ENCODE peak calls at places on chromosomes 6 and 20, in seven cellular contexts. Y is psoas muscle; S is HS-5; O is HTR-8/SVneo; G is EH; B is lung; E is stimulated activated CD4-positive, alpha-beta T cell treated with anti-CD3 and anti-CD28 coated beads, TNF-alpha, amount 100 ng/mL, for 48 hours. H is an unnamed sample.
A peak's percentile ranks its signal among the peaks of the same experiment; 100 is the strongest.

GRCh38 chr20:58880994-58881752 is 28.7 kb downstream of the GNAS start:
- DNase-seq in Y (no peak), S (no peak), O (no peak), G (no peak), B (no peak), E (no peak), H (no peak)

GRCh38 chr6:14277405-14277930 is 159.9 kb downstream of the CD83 start:
- DNase-seq in Y (no peak), S (no peak), O (no peak), G (no peak), B (no peak), E (no peak), H (no peak)

GRCh38 chr6:5553767-5554166 is 292.5 kb downstream of the FARS2 start:
- DNase-seq in Y (no peak), S (no peak), O (no peak), G (no peak), B (no peak), E (no peak), H (no peak)

GRCh38 chr6:21582651-21583050 is 10.9 kb upstream of the SOX4 start:
- DNase-seq in Y (no peak), S (no peak), O (no peak), G (peak; percentile 48), B (no peak), E (no peak), H (no peak)

GRCh38 chr20:46021361-46022359 is 7.4 kb upstream of the SLC12A5 start:
- DNase-seq in Y (peak; percentile 67), S (no peak), O (peak; percentile 95), G (no peak), B (no peak), E (no peak), H (no peak)

GRCh38 chr20:63009044-63009961 is 2.5 kb upstream of the BHLHE23 start:
- DNase-seq in Y (peak; percentile 87), S (peak; percentile 13), O (peak; percentile 99), G (peak; percentile 63), B (peak; percentile 73), E (peak; percentile 67), H (peak; percentile 88)

GRCh38 chr6:42987533-42988451 is 3.4 kb downstream of the PPP2R5D start:
- DNase-seq in Y (no peak), S (no peak), O (no peak), G (no peak), B (no peak), E (no peak), H (no peak)

GRCh38 chr6:149864578-149865535 is 698 bp upstream of the LRP11 start:
- DNase-seq in Y (no peak), S (no peak), O (peak; percentile 44), G (peak; percentile 78), B (no peak), E (no peak), H (peak; percentile 9)

GRCh38 chr6:125094563-125094962 is 59.0 kb upstream of the TPD52L1 start:
- DNase-seq in Y (no peak), S (no peak), O (no peak), G (peak; percentile 52), B (no peak), E (no peak), H (no peak)

GRCh38 chr20:57241592-57241991 is 24.8 kb downstream of the BMP7 start:
- DNase-seq in Y (no peak), S (no peak), O (no peak), G (no peak), B (no peak), E (no peak), H (no peak)

GRCh38 chr20:17620371-17621228 is 50.7 kb downstream of the DSTN start:
- DNase-seq in Y (peak; percentile 48), S (no peak), O (no peak), G (no peak), B (no peak), E (no peak), H (no peak)

GRCh38 chr6:134447423-134447822 is 129.5 kb upstream of the SGK1 start:
- DNase-seq in Y (no peak), S (no peak), O (no peak), G (peak; percentile 50), B (no peak), E (no peak), H (no peak)

GRCh38 chr6:52839124-52840055 is 1.2 kb downstream of the GSTA5 start:
- DNase-seq in Y (no peak), S (peak; percentile 31), O (peak; percentile 74), G (peak; percentile 83), B (peak; percentile 66), E (peak; percentile 17), H (peak; percentile 18)

GRCh38 chr20:26169506-26169905 is 472.9 kb upstream of the ZNF337 start:
- DNase-seq in Y (no peak), S (no peak), O (peak; percentile 13), G (peak; percentile 81), B (no peak), E (no peak), H (no peak)

GRCh38 chr20:24700166-24700860 is 230.9 kb downstream of the SYNDIG1 start:
- DNase-seq in Y (no peak), S (no peak), O (no peak), G (no peak), B (peak; percentile 22), E (no peak), H (no peak)

H was measured in GM18507.